ENCODE peak calls at places on chromosomes 12 and 14, in ten cellular contexts. Q, W, P, N, D, S, G, V, Y and R are unnamed samples.

GRCh38 chr14:47959753-47960152 is 284.3 kb upstream of the MDGA2 start:
- DNase-seq in Q (no peak), W (no peak), P (no peak), N (no peak), D (peak; percentile 29), S (no peak), G (no peak), V (no peak), Y (no peak), R (no peak)

GRCh38 chr12:124716208-124717141 is 147.2 kb downstream of the SCARB1 start:
- DNase-seq in Q (no peak), W (peak; percentile 89), P (no peak), N (no peak), D (no peak), S (no peak), G (no peak), V (no peak), Y (no peak), R (no peak)

GRCh38 chr14:54220122-54220691 is 176.6 kb upstream of the CDKN3 start:
- DNase-seq in Q (no peak), W (no peak), P (no peak), N (peak; percentile 40), D (peak; percentile 19), S (no peak), G (no peak), V (peak; percentile 53), Y (no peak), R (no peak)

GRCh38 chr12:95130096-95130495 is 56.7 kb upstream of the NR2C1 start:
- DNase-seq in Q (no peak), W (no peak), P (no peak), N (no peak), D (no peak), S (no peak), G (no peak), V (no peak), Y (no peak), R (no peak)

GRCh38 chr14:105701456-105702274 is 175.3 kb downstream of the TMEM121 start:
- DNase-seq in Q (peak; percentile 30), W (no peak), P (no peak), N (no peak), D (no peak), S (no peak), G (no peak), V (no peak), Y (no peak), R (no peak)

GRCh38 chr12:115313929-115314328 is 630.0 kb upstream of the TBX3 start:
- DNase-seq in Q (no peak), W (no peak), P (peak; percentile 83), N (no peak), D (no peak), S (no peak), G (no peak), V (no peak), Y (no peak), R (peak; percentile 73)

GRCh38 chr12:64029013-64029857 is 184.7 kb downstream of the SRGAP1 start:
- DNase-seq in Q (peak; percentile 77), W (no peak), P (no peak), N (no peak), D (no peak), S (no peak), G (no peak), V (no peak), Y (no peak), R (no peak)

GRCh38 chr12:524167-524951 is 64.6 kb downstream of the B4GALNT3 start:
- DNase-seq in Q (no peak), W (no peak), P (peak; percentile 59), N (no peak), D (peak; percentile 57), S (no peak), G (no peak), V (no peak), Y (no peak), R (no peak)

GRCh38 chr14:68779761-68780323 is 13.0 kb downstream of the ZFP36L1 start:
- DNase-seq in Q (peak; percentile 81), W (no peak), P (peak; percentile 64), N (no peak), D (peak; percentile 55), S (peak; percentile 52), G (peak; percentile 66), V (no peak), Y (no peak), R (peak; percentile 81)

GRCh38 chr12:53502331-53502730 is 1.2 kb downstream of the TARBP2 start:
- DNase-seq in Q (peak; percentile 49), W (no peak), P (no peak), N (no peak), D (peak; percentile 51), S (no peak), G (no peak), V (no peak), Y (no peak), R (no peak)

GRCh38 chr14:91323671-91324605 is 79.4 kb upstream of the GPR68 start:
- DNase-seq in Q (peak; percentile 92), W (peak; percentile 87), P (peak; percentile 43), N (peak; percentile 86), D (peak; percentile 93), S (peak; percentile 89), G (peak; percentile 91), V (peak; percentile 64), Y (peak; percentile 95), R (peak; percentile 78)

GRCh38 chr12:124994435-124994975 is 1.1 kb downstream of the BRI3BP start:
- DNase-seq in Q (no peak), W (no peak), P (no peak), N (no peak), D (no peak), S (no peak), G (peak; percentile 81), V (no peak), Y (no peak), R (peak; percentile 91)

GRCh38 chr12:130936566-130936965 is 17.1 kb upstream of the ADGRD1 start:
- DNase-seq in Q (no peak), W (no peak), P (no peak), N (no peak), D (no peak), S (no peak), G (no peak), V (no peak), Y (no peak), R (no peak)

GRCh38 chr12:56230449-56231183 is 765 bp downstream of the SLC39A5 start:
- DNase-seq in Q (no peak), W (no peak), P (no peak), N (no peak), D (no peak), S (no peak), G (peak; percentile 87), V (no peak), Y (no peak), R (peak; percentile 96)

DNA sequence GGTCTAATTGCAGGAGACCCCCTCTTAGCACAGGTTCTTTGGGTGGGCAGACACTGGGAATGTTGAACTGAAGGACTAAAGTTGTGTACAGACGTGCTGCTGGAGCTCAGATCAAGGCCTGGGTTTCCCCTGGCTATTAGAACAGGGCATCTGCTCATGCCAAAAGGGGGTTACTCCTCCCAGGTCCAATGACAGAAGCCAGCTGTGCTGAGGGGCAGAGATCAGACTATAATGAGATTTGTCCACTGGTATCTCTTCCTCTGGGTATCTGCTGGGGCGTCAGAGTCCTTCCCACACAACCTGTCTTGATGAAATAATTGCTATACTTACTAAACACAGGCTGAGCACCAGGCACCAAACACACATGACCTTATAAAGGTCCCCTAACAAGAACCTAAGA is 42.6 kb downstream of the LTBP2 start:
- DNase-seq in Q (no peak), W (no peak), P (no peak), N (no peak), D (no peak), S (no peak), G (no peak), V (no peak), Y (peak; percentile 25), R (no peak)
- H3K4me1 ChIP-seq in Q (peaks cover 41% of the 10 kb centered on the region), W (peaks cover 12% of the 10 kb centered on the region), P (peaks cover 94% of the 10 kb centered on the region), N (peaks cover 64% of the 10 kb centered on the region), D (peaks cover 45% of the 10 kb centered on the region), S (peaks cover 31% of the 10 kb centered on the region), G (peaks cover 3% of the 10 kb centered on the region), V (peaks cover 14% of the 10 kb centered on the region), Y (peaks cover 13% of the 10 kb centered on the region), R (no peaks in the 10 kb centered on the region)

DNA sequence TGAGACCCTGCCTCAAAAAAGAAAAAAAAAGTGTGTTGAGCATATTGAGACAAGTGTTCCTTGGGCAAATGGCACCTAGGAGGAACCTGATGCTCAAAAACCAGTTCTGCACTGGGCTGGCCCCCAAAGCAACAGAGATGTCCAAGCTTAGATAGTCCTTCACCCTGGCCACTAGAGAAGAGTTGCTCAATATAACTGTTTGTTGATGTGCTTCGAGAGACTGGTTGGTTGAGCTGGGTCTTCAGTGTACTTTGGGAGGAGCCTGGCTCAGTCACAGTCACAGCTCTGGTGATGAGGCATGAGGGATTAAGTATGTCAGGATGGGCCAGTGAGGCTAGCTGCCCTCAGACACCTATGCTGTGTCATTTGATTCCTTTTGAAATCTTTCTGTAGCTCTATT is 38.0 kb downstream of the SLC2A14 start:
- DNase-seq in Q (no peak), W (no peak), P (no peak), N (no peak), D (no peak), S (no peak), G (no peak), V (no peak), Y (no peak), R (no peak)
- H3K27ac ChIP-seq in Q (no peak overlapping the region), W (no peak overlapping the region), P (no peak overlapping the region), N (no peak overlapping the region), D (no peak overlapping the region), S (no peak overlapping the region), G (no peak overlapping the region), V (no peak overlapping the region), Y (no peak overlapping the region), R (no peak overlapping the region)

DNA sequence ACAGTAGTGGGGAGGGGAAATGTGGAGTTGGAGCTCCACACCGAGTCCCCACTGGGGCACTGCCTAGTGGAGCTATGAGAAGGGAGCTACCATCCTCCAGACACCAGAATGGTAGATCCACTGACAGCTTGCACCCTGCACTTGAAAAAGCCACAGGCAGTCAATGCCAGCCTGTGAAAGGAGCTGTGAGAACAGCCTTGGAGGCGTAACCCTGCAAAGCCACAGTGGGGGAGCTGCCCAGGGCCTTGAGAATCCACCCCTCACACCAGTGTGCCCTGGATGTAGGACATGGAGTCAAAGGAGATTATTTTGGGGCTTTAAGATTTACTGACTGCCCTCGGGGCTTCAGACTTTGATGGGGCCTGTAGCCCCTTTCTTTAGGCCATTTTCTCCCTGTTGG is 12.5 kb downstream of the CTSG start:
- DNase-seq in Q (no peak), W (no peak), P (no peak), N (no peak), D (no peak), S (no peak), G (no peak), V (no peak), Y (no peak), R (no peak)
- H3K9me3 ChIP-seq in Q (no peaks in the 10 kb centered on the region), W (peaks cover 19% of the 10 kb centered on the region), P (no peaks in the 10 kb centered on the region), N (peaks cover 68% of the 10 kb centered on the region), D (no peaks in the 10 kb centered on the region), S (peaks cover 4% of the 10 kb centered on the region), G (peaks cover 4% of the 10 kb centered on the region), V (no peaks in the 10 kb centered on the region), Y (peaks cover 11% of the 10 kb centered on the region), R (no peaks in the 10 kb centered on the region)

DNA sequence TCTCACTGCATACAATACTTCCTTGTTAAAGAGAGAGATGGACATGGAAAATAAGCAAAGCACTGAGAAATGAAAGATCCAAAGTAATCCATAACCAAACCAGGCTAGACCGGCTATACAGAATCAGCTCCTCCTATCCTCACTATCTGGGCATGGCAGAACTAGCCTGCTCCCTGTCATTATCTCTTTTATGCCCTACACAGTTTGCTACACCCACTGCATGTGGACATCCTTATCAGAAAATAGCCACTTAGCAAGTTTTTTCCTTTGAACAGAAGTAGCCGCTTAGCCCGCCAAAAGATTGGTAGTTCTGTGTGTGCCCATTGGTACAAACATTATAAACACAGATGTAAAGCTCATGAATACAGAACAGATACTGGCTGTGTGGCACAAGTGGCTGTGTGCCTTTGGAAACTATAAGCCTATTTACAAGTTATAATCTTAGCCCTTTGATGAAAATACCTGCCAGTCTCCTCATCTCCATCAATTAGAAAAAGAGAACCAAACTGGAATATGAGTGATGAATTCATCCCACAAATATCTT is 34.6 kb downstream of the SPTB start:
- DNase-seq in Q (no peak), W (no peak), P (no peak), N (no peak), D (no peak), S (no peak), G (no peak), V (no peak), Y (no peak), R (no peak)
- H3K4me1 ChIP-seq in Q (no peaks in the 10 kb centered on the region), W (no peaks in the 10 kb centered on the region), P (no peaks in the 10 kb centered on the region), N (peaks cover 62% of the 10 kb centered on the region), D (no peaks in the 10 kb centered on the region), S (no peaks in the 10 kb centered on the region), G (no peaks in the 10 kb centered on the region), V (peaks cover 25% of the 10 kb centered on the region), Y (peaks cover 2% of the 10 kb centered on the region), R (no peaks in the 10 kb centered on the region)